ENCODE peak calls at places on chromosome 13, in seven cellular contexts. E is T-helper 2 cell, I is AG04450, B is iPS DF 6.9, L is T-helper 17 cell, Y is memory B cell, A is ELF-1. M is an unnamed sample.

GRCh38 chr13:60099631-60100420 is 63.9 kb downstream of the DIAPH3 start:
- DNase-seq in Y (no peak), B (no peak), A (no peak), L (no peak), E (no peak), I (no peak), M (no peak)

GRCh38 chr13:48571121-48571901 is 38.4 kb upstream of the RCBTB2 start:
- DNase-seq in A (no peak), B (no peak), I (peak; percentile 56), Y (no peak), E (no peak), L (no peak), M (no peak)

GRCh38 chr13:31046711-31047279 is 114.3 kb downstream of the TEX26 start:
- DNase-seq in L (no peak), E (no peak), B (no peak), I (no peak), Y (no peak), A (no peak), M (no peak)

GRCh38 chr13:30504081-30504480 is 38.3 kb upstream of the HMGB1 start:
- DNase-seq in B (no peak), Y (no peak), E (no peak), A (no peak), I (no peak), L (no peak), M (no peak)

GRCh38 chr13:49238621-49239020 is 9.1 kb upstream of the CDADC1 start:
- DNase-seq in I (no peak), Y (no peak), L (no peak), A (peak; percentile 39), B (no peak), E (no peak), M (no peak)

GRCh38 chr13:36750461-36750860 is 68.6 kb upstream of the RFXAP start:
- DNase-seq in A (no peak), Y (no peak), B (no peak), I (no peak), L (no peak), E (no peak), M (no peak)

GRCh38 chr13:19794552-19795143 is 11.9 kb upstream of the PSPC1 start:
- DNase-seq in I (no peak), B (peak; percentile 67), E (no peak), A (peak; percentile 94), L (no peak), Y (no peak), M (no peak)

GRCh38 chr13:39254606-39255005 is 216.3 kb downstream of the NHLRC3 start:
- DNase-seq in A (no peak), Y (no peak), L (no peak), I (no peak), E (no peak), B (no peak), M (no peak)

GRCh38 chr13:37109080-37109678 is 3.7 kb upstream of the CSNK1A1L start:
- DNase-seq in Y (no peak), B (no peak), E (no peak), I (peak; percentile 10), A (no peak), L (no peak), M (no peak)

GRCh38 chr13:33644607-33645543 is 173.1 kb upstream of the RFC3 start:
- DNase-seq in E (no peak), B (no peak), Y (no peak), I (no peak), A (no peak), L (no peak), M (no peak)

M was measured in T follicular helper cell.